ENCODE peak calls at places on chromosome 4, in six cellular contexts. X is GM12878; W is Right ventricle myocardium superior; Z is left lung; R is Right ventricle myocardium inferior; F is stimulated activated naive B cell treated with anti-CD40 and anti-IgM and Interleukin-4, amounts not matched to agents 10 μg/mL and 1 μg/mL and 100 μg/mL, for 72 hours. K is an unnamed sample.
A peak's percentile ranks its signal among the peaks of the same experiment; 100 is the strongest.

GRCh38 chr4:71307729-71308128 is 31.1 kb upstream of the SLC4A4 start:
- ATAC-seq in Z (no peak), X (no peak), F (no peak), W (no peak), R (no peak), K (no peak)

GRCh38 chr4:82421796-82422560 is 8.3 kb downstream of the HNRNPDL start:
- ATAC-seq in Z (no peak), X (peak; percentile 57), F (peak; percentile 46), W (peak; percentile 26), R (peak; percentile 23), K (no peak)

GRCh38 chr4:136505020-136505419 is 1027.3 kb downstream of the PCDH18 start:
- ATAC-seq in Z (no peak), X (no peak), F (no peak), W (no peak), R (no peak), K (no peak)

GRCh38 chr4:54433686-54434085 is 204.6 kb downstream of the PDGFRA start:
- ATAC-seq in X (peak; percentile 34), R (no peak), W (no peak), F (no peak), Z (peak; percentile 41), K (no peak)

GRCh38 chr4:13528823-13529129 is 15.5 kb downstream of the NKX3-2 start:
- ATAC-seq in W (no peak), F (no peak), Z (no peak), R (no peak), X (no peak), K (no peak)

GRCh38 chr4:29966386-29966785 is 753.8 kb upstream of the PCDH7 start:
- ATAC-seq in F (no peak), W (no peak), X (no peak), Z (no peak), R (no peak), K (no peak)

GRCh38 chr4:110361921-110362320 is 114.0 kb upstream of the ENPEP start:
- ATAC-seq in X (no peak), Z (peak; percentile 63), F (no peak), W (no peak), R (no peak), K (no peak)

GRCh38 chr4:90745176-90745575 is 618.0 kb downstream of the CCSER1 start:
- ATAC-seq in X (no peak), R (no peak), F (no peak), W (no peak), Z (no peak), K (no peak)

GRCh38 chr4:78079701-78080430 is 22.7 kb downstream of the FRAS1 start:
- ATAC-seq in W (no peak), X (peak; percentile 71), Z (no peak), R (no peak), F (no peak), K (no peak)

GRCh38 chr4:102317459-102317858 is 27.8 kb downstream of the SLC39A8 start:
- ATAC-seq in X (no peak), R (no peak), W (no peak), Z (no peak), F (no peak), K (no peak)

K was measured in stimulated activated memory B cell treated with anti-CD40 and anti-IgM and Interleukin-4, amounts not matched to agents 10 μg/mL and 1 μg/mL and 100 μg/mL, for 72 hours.